ENCODE peak calls at places on chromosomes 5 and 9, in ten cellular contexts. One of them, this sample, is unnamed.

GRCh38 chr5:173228639-173229380 is 6.2 kb downstream of the NKX2-5 start:
- DNase-seq in type B pancreatic cell: no peak
- DNase-seq in osteocyte: no peak
- DNase-seq in epithelial cell of esophagus: no peak
- DNase-seq in RCC 7860: no peak
- DNase-seq in activated effector memory CD4-positive, alpha-beta T cell treated with Interleukin-2 at 50 U/mL for 16 hours: no peak
- DNase-seq in heart left ventricle: no peak
- DNase-seq in activated naive CD8-positive, alpha-beta T cell treated with anti-CD3 and anti-CD28 coated beads, Interleukin-2, amount 50 U/mL, for 24 hours: no peak
- DNase-seq in posterior cingulate gyrus: no peak
- DNase-seq in testis: peak; percentile 43
- DNase-seq in this sample: no peak

GRCh38 chr9:129596541-129597328 is 24.2 kb downstream of the C9orf50 start:
- DNase-seq in type B pancreatic cell: no peak
- DNase-seq in osteocyte: no peak
- DNase-seq in epithelial cell of esophagus: peak; percentile 38
- DNase-seq in RCC 7860: no peak
- DNase-seq in activated effector memory CD4-positive, alpha-beta T cell treated with Interleukin-2 at 50 U/mL for 16 hours: no peak
- DNase-seq in heart left ventricle: peak; percentile 71
- DNase-seq in activated naive CD8-positive, alpha-beta T cell treated with anti-CD3 and anti-CD28 coated beads, Interleukin-2, amount 50 U/mL, for 24 hours: no peak
- DNase-seq in posterior cingulate gyrus: no peak
- DNase-seq in testis: peak; percentile 61
- DNase-seq in this sample: peak; percentile 61

GRCh38 chr5:86824642-86825041 is 206.9 kb downstream of the COX7C start:
- DNase-seq in type B pancreatic cell: no peak
- DNase-seq in osteocyte: no peak
- DNase-seq in epithelial cell of esophagus: no peak
- DNase-seq in RCC 7860: no peak
- DNase-seq in activated effector memory CD4-positive, alpha-beta T cell treated with Interleukin-2 at 50 U/mL for 16 hours: no peak
- DNase-seq in heart left ventricle: no peak
- DNase-seq in activated naive CD8-positive, alpha-beta T cell treated with anti-CD3 and anti-CD28 coated beads, Interleukin-2, amount 50 U/mL, for 24 hours: no peak
- DNase-seq in posterior cingulate gyrus: no peak
- DNase-seq in testis: no peak
- DNase-seq in this sample: no peak

GRCh38 chr5:135625486-135625885 is 46.7 kb upstream of the CXCL14 start:
- DNase-seq in type B pancreatic cell: no peak
- DNase-seq in osteocyte: no peak
- DNase-seq in epithelial cell of esophagus: no peak
- DNase-seq in RCC 7860: no peak
- DNase-seq in activated effector memory CD4-positive, alpha-beta T cell treated with Interleukin-2 at 50 U/mL for 16 hours: no peak
- DNase-seq in heart left ventricle: no peak
- DNase-seq in activated naive CD8-positive, alpha-beta T cell treated with anti-CD3 and anti-CD28 coated beads, Interleukin-2, amount 50 U/mL, for 24 hours: no peak
- DNase-seq in posterior cingulate gyrus: no peak
- DNase-seq in testis: no peak
- DNase-seq in this sample: no peak

GRCh38 chr9:83199240-83199639 is 136.3 kb upstream of the RASEF start:
- DNase-seq in type B pancreatic cell: no peak
- DNase-seq in osteocyte: no peak
- DNase-seq in epithelial cell of esophagus: peak; percentile 75
- DNase-seq in RCC 7860: peak; percentile 42
- DNase-seq in activated effector memory CD4-positive, alpha-beta T cell treated with Interleukin-2 at 50 U/mL for 16 hours: no peak
- DNase-seq in heart left ventricle: peak; percentile 36
- DNase-seq in activated naive CD8-positive, alpha-beta T cell treated with anti-CD3 and anti-CD28 coated beads, Interleukin-2, amount 50 U/mL, for 24 hours: no peak
- DNase-seq in posterior cingulate gyrus: peak; percentile 57
- DNase-seq in testis: peak; percentile 76
- DNase-seq in this sample: peak; percentile 67

GRCh38 chr9:110351009-110351467 is 13.4 kb upstream of the TXNDC8 start:
- DNase-seq in type B pancreatic cell: no peak
- DNase-seq in osteocyte: no peak
- DNase-seq in epithelial cell of esophagus: peak; percentile 84
- DNase-seq in RCC 7860: no peak
- DNase-seq in activated effector memory CD4-positive, alpha-beta T cell treated with Interleukin-2 at 50 U/mL for 16 hours: no peak
- DNase-seq in heart left ventricle: no peak
- DNase-seq in activated naive CD8-positive, alpha-beta T cell treated with anti-CD3 and anti-CD28 coated beads, Interleukin-2, amount 50 U/mL, for 24 hours: no peak
- DNase-seq in posterior cingulate gyrus: no peak
- DNase-seq in testis: no peak
- DNase-seq in this sample: peak; percentile 30

GRCh38 chr5:683619-684481 is 9.3 kb downstream of the TPPP start:
- DNase-seq in type B pancreatic cell: peak; percentile 62
- DNase-seq in osteocyte: peak; percentile 84
- DNase-seq in epithelial cell of esophagus: peak; percentile 34
- DNase-seq in RCC 7860: no peak
- DNase-seq in activated effector memory CD4-positive, alpha-beta T cell treated with Interleukin-2 at 50 U/mL for 16 hours: no peak
- DNase-seq in heart left ventricle: peak; percentile 6
- DNase-seq in activated naive CD8-positive, alpha-beta T cell treated with anti-CD3 and anti-CD28 coated beads, Interleukin-2, amount 50 U/mL, for 24 hours: no peak
- DNase-seq in posterior cingulate gyrus: no peak
- DNase-seq in testis: peak; percentile 11
- DNase-seq in this sample: no peak

GRCh38 chr5:60754495-60754894 is 54.5 kb upstream of the DEPDC1B start:
- DNase-seq in type B pancreatic cell: no peak
- DNase-seq in osteocyte: no peak
- DNase-seq in epithelial cell of esophagus: no peak
- DNase-seq in RCC 7860: no peak
- DNase-seq in activated effector memory CD4-positive, alpha-beta T cell treated with Interleukin-2 at 50 U/mL for 16 hours: no peak
- DNase-seq in heart left ventricle: no peak
- DNase-seq in activated naive CD8-positive, alpha-beta T cell treated with anti-CD3 and anti-CD28 coated beads, Interleukin-2, amount 50 U/mL, for 24 hours: no peak
- DNase-seq in posterior cingulate gyrus: no peak
- DNase-seq in testis: no peak
- DNase-seq in this sample: no peak

GRCh38 chr9:26856413-26857032 is 36.1 kb downstream of the CAAP1 start:
- DNase-seq in type B pancreatic cell: no peak
- DNase-seq in osteocyte: no peak
- DNase-seq in epithelial cell of esophagus: peak; percentile 83
- DNase-seq in RCC 7860: peak; percentile 14
- DNase-seq in activated effector memory CD4-positive, alpha-beta T cell treated with Interleukin-2 at 50 U/mL for 16 hours: no peak
- DNase-seq in heart left ventricle: no peak
- DNase-seq in activated naive CD8-positive, alpha-beta T cell treated with anti-CD3 and anti-CD28 coated beads, Interleukin-2, amount 50 U/mL, for 24 hours: no peak
- DNase-seq in posterior cingulate gyrus: no peak
- DNase-seq in testis: peak; percentile 50
- DNase-seq in this sample: peak; percentile 76

GRCh38 chr5:87361536-87362213 is 51.1 kb downstream of the CCNH start:
- DNase-seq in type B pancreatic cell: no peak
- DNase-seq in osteocyte: no peak
- DNase-seq in epithelial cell of esophagus: peak; percentile 4
- DNase-seq in RCC 7860: no peak
- DNase-seq in activated effector memory CD4-positive, alpha-beta T cell treated with Interleukin-2 at 50 U/mL for 16 hours: no peak
- DNase-seq in heart left ventricle: no peak
- DNase-seq in activated naive CD8-positive, alpha-beta T cell treated with anti-CD3 and anti-CD28 coated beads, Interleukin-2, amount 50 U/mL, for 24 hours: no peak
- DNase-seq in posterior cingulate gyrus: no peak
- DNase-seq in testis: no peak
- DNase-seq in this sample: no peak

GRCh38 chr5:107979272-107979671 is 308.5 kb upstream of the EFNA5 start:
- DNase-seq in type B pancreatic cell: no peak
- DNase-seq in osteocyte: no peak
- DNase-seq in epithelial cell of esophagus: peak; percentile 20
- DNase-seq in RCC 7860: no peak
- DNase-seq in activated effector memory CD4-positive, alpha-beta T cell treated with Interleukin-2 at 50 U/mL for 16 hours: no peak
- DNase-seq in heart left ventricle: no peak
- DNase-seq in activated naive CD8-positive, alpha-beta T cell treated with anti-CD3 and anti-CD28 coated beads, Interleukin-2, amount 50 U/mL, for 24 hours: no peak
- DNase-seq in posterior cingulate gyrus: no peak
- DNase-seq in testis: no peak
- DNase-seq in this sample: peak; percentile 93

GRCh38 chr9:132575005-132575609 is 7.3 kb upstream of the BARHL1 start:
- DNase-seq in type B pancreatic cell: peak; percentile 88
- DNase-seq in osteocyte: peak; percentile 92
- DNase-seq in epithelial cell of esophagus: peak; percentile 74
- DNase-seq in RCC 7860: peak; percentile 57
- DNase-seq in activated effector memory CD4-positive, alpha-beta T cell treated with Interleukin-2 at 50 U/mL for 16 hours: peak; percentile 15
- DNase-seq in heart left ventricle: peak; percentile 61
- DNase-seq in activated naive CD8-positive, alpha-beta T cell treated with anti-CD3 and anti-CD28 coated beads, Interleukin-2, amount 50 U/mL, for 24 hours: peak; percentile 72
- DNase-seq in posterior cingulate gyrus: peak; percentile 78
- DNase-seq in testis: peak; percentile 85
- DNase-seq in this sample: peak; percentile 36

GRCh38 chr5:77851229-77852067 is 75.3 kb upstream of the TBCA start:
- DNase-seq in type B pancreatic cell: no peak
- DNase-seq in osteocyte: no peak
- DNase-seq in epithelial cell of esophagus: no peak
- DNase-seq in RCC 7860: no peak
- DNase-seq in activated effector memory CD4-positive, alpha-beta T cell treated with Interleukin-2 at 50 U/mL for 16 hours: no peak
- DNase-seq in heart left ventricle: no peak
- DNase-seq in activated naive CD8-positive, alpha-beta T cell treated with anti-CD3 and anti-CD28 coated beads, Interleukin-2, amount 50 U/mL, for 24 hours: peak; percentile 22
- DNase-seq in posterior cingulate gyrus: peak; percentile 39
- DNase-seq in testis: peak; percentile 31
- DNase-seq in this sample: no peak

GRCh38 chr9:18623201-18623600 is 149.2 kb downstream of the ADAMTSL1 start:
- DNase-seq in type B pancreatic cell: no peak
- DNase-seq in osteocyte: no peak
- DNase-seq in epithelial cell of esophagus: no peak
- DNase-seq in RCC 7860: no peak
- DNase-seq in activated effector memory CD4-positive, alpha-beta T cell treated with Interleukin-2 at 50 U/mL for 16 hours: no peak
- DNase-seq in heart left ventricle: no peak
- DNase-seq in activated naive CD8-positive, alpha-beta T cell treated with anti-CD3 and anti-CD28 coated beads, Interleukin-2, amount 50 U/mL, for 24 hours: no peak
- DNase-seq in posterior cingulate gyrus: no peak
- DNase-seq in testis: no peak
- DNase-seq in this sample: no peak

GRCh38 chr5:17896605-17897004 is 262.3 kb downstream of the TAF11L14 start:
- DNase-seq in type B pancreatic cell: no peak
- DNase-seq in osteocyte: no peak
- DNase-seq in epithelial cell of esophagus: peak; percentile 91
- DNase-seq in RCC 7860: no peak
- DNase-seq in activated effector memory CD4-positive, alpha-beta T cell treated with Interleukin-2 at 50 U/mL for 16 hours: no peak
- DNase-seq in heart left ventricle: no peak
- DNase-seq in activated naive CD8-positive, alpha-beta T cell treated with anti-CD3 and anti-CD28 coated beads, Interleukin-2, amount 50 U/mL, for 24 hours: no peak
- DNase-seq in posterior cingulate gyrus: no peak
- DNase-seq in testis: no peak
- DNase-seq in this sample: no peak

GRCh38 chr5:61245936-61246335 is 83.7 kb upstream of the SMIM15 start:
- DNase-seq in type B pancreatic cell: no peak
- DNase-seq in osteocyte: no peak
- DNase-seq in epithelial cell of esophagus: peak; percentile 25
- DNase-seq in RCC 7860: no peak
- DNase-seq in activated effector memory CD4-positive, alpha-beta T cell treated with Interleukin-2 at 50 U/mL for 16 hours: no peak
- DNase-seq in heart left ventricle: no peak
- DNase-seq in activated naive CD8-positive, alpha-beta T cell treated with anti-CD3 and anti-CD28 coated beads, Interleukin-2, amount 50 U/mL, for 24 hours: no peak
- DNase-seq in posterior cingulate gyrus: peak; percentile 30
- DNase-seq in testis: no peak
- DNase-seq in this sample: no peak

GRCh38 chr9:110109331-110110110 is 98.4 kb downstream of the C9orf152 start:
- DNase-seq in type B pancreatic cell: no peak
- DNase-seq in osteocyte: no peak
- DNase-seq in epithelial cell of esophagus: no peak
- DNase-seq in RCC 7860: no peak
- DNase-seq in activated effector memory CD4-positive, alpha-beta T cell treated with Interleukin-2 at 50 U/mL for 16 hours: no peak
- DNase-seq in heart left ventricle: no peak
- DNase-seq in activated naive CD8-positive, alpha-beta T cell treated with anti-CD3 and anti-CD28 coated beads, Interleukin-2, amount 50 U/mL, for 24 hours: no peak
- DNase-seq in posterior cingulate gyrus: no peak
- DNase-seq in testis: no peak
- DNase-seq in this sample: no peak

GRCh38 chr9:12464368-12464767 is 228.8 kb upstream of the TYRP1 start:
- DNase-seq in type B pancreatic cell: no peak
- DNase-seq in osteocyte: no peak
- DNase-seq in epithelial cell of esophagus: no peak
- DNase-seq in RCC 7860: no peak
- DNase-seq in activated effector memory CD4-positive, alpha-beta T cell treated with Interleukin-2 at 50 U/mL for 16 hours: no peak
- DNase-seq in heart left ventricle: no peak
- DNase-seq in activated naive CD8-positive, alpha-beta T cell treated with anti-CD3 and anti-CD28 coated beads, Interleukin-2, amount 50 U/mL, for 24 hours: no peak
- DNase-seq in posterior cingulate gyrus: no peak
- DNase-seq in testis: no peak
- DNase-seq in this sample: no peak

GRCh38 chr9:6355728-6356127 is 27.6 kb downstream of the TPD52L3 start:
- DNase-seq in type B pancreatic cell: no peak
- DNase-seq in osteocyte: no peak
- DNase-seq in epithelial cell of esophagus: peak; percentile 77
- DNase-seq in RCC 7860: peak; percentile 38
- DNase-seq in activated effector memory CD4-positive, alpha-beta T cell treated with Interleukin-2 at 50 U/mL for 16 hours: no peak
- DNase-seq in heart left ventricle: no peak
- DNase-seq in activated naive CD8-positive, alpha-beta T cell treated with anti-CD3 and anti-CD28 coated beads, Interleukin-2, amount 50 U/mL, for 24 hours: no peak
- DNase-seq in posterior cingulate gyrus: no peak
- DNase-seq in testis: no peak
- DNase-seq in this sample: peak; percentile 82

GRCh38 chr5:172630961-172631360 is 10.1 kb upstream of the NEURL1B start:
- DNase-seq in type B pancreatic cell: no peak
- DNase-seq in osteocyte: no peak
- DNase-seq in epithelial cell of esophagus: no peak
- DNase-seq in RCC 7860: no peak
- DNase-seq in activated effector memory CD4-positive, alpha-beta T cell treated with Interleukin-2 at 50 U/mL for 16 hours: no peak
- DNase-seq in heart left ventricle: no peak
- DNase-seq in activated naive CD8-positive, alpha-beta T cell treated with anti-CD3 and anti-CD28 coated beads, Interleukin-2, amount 50 U/mL, for 24 hours: no peak
- DNase-seq in posterior cingulate gyrus: no peak
- DNase-seq in testis: no peak
- DNase-seq in this sample: no peak

GRCh38 chr5:177592905-177593304 is 902 bp downstream of the TMED9 start:
- DNase-seq in type B pancreatic cell: no peak
- DNase-seq in osteocyte: no peak
- DNase-seq in epithelial cell of esophagus: no peak
- DNase-seq in RCC 7860: no peak
- DNase-seq in activated effector memory CD4-positive, alpha-beta T cell treated with Interleukin-2 at 50 U/mL for 16 hours: no peak
- DNase-seq in heart left ventricle: no peak
- DNase-seq in activated naive CD8-positive, alpha-beta T cell treated with anti-CD3 and anti-CD28 coated beads, Interleukin-2, amount 50 U/mL, for 24 hours: no peak
- DNase-seq in posterior cingulate gyrus: no peak
- DNase-seq in testis: no peak
- DNase-seq in this sample: no peak

GRCh38 chr9:96758845-96759673 is 18.8 kb downstream of the ZNF510 start:
- DNase-seq in type B pancreatic cell: no peak
- DNase-seq in osteocyte: no peak
- DNase-seq in epithelial cell of esophagus: no peak
- DNase-seq in RCC 7860: no peak
- DNase-seq in activated effector memory CD4-positive, alpha-beta T cell treated with Interleukin-2 at 50 U/mL for 16 hours: no peak
- DNase-seq in heart left ventricle: no peak
- DNase-seq in activated naive CD8-positive, alpha-beta T cell treated with anti-CD3 and anti-CD28 coated beads, Interleukin-2, amount 50 U/mL, for 24 hours: no peak
- DNase-seq in posterior cingulate gyrus: no peak
- DNase-seq in testis: no peak
- DNase-seq in this sample: peak; percentile 29

GRCh38 chr9:9412241-9412640 is 1200.6 kb downstream of the PTPRD start:
- DNase-seq in type B pancreatic cell: no peak
- DNase-seq in osteocyte: no peak
- DNase-seq in epithelial cell of esophagus: no peak
- DNase-seq in RCC 7860: no peak
- DNase-seq in activated effector memory CD4-positive, alpha-beta T cell treated with Interleukin-2 at 50 U/mL for 16 hours: no peak
- DNase-seq in heart left ventricle: no peak
- DNase-seq in activated naive CD8-positive, alpha-beta T cell treated with anti-CD3 and anti-CD28 coated beads, Interleukin-2, amount 50 U/mL, for 24 hours: no peak
- DNase-seq in posterior cingulate gyrus: no peak
- DNase-seq in testis: no peak
- DNase-seq in this sample: no peak

GRCh38 chr9:72442212-72442607 is 77.2 kb upstream of the ZFAND5 start:
- DNase-seq in type B pancreatic cell: no peak
- DNase-seq in osteocyte: no peak
- DNase-seq in epithelial cell of esophagus: peak; percentile 89
- DNase-seq in RCC 7860: peak; percentile 90
- DNase-seq in activated effector memory CD4-positive, alpha-beta T cell treated with Interleukin-2 at 50 U/mL for 16 hours: no peak
- DNase-seq in heart left ventricle: no peak
- DNase-seq in activated naive CD8-positive, alpha-beta T cell treated with anti-CD3 and anti-CD28 coated beads, Interleukin-2, amount 50 U/mL, for 24 hours: no peak
- DNase-seq in posterior cingulate gyrus: no peak
- DNase-seq in testis: no peak
- DNase-seq in this sample: peak; percentile 93

GRCh38 chr9:113502427-113503008 is 39.0 kb downstream of the RGS3 start:
- DNase-seq in type B pancreatic cell: no peak
- DNase-seq in osteocyte: no peak
- DNase-seq in epithelial cell of esophagus: no peak
- DNase-seq in RCC 7860: no peak
- DNase-seq in activated effector memory CD4-positive, alpha-beta T cell treated with Interleukin-2 at 50 U/mL for 16 hours: no peak
- DNase-seq in heart left ventricle: no peak
- DNase-seq in activated naive CD8-positive, alpha-beta T cell treated with anti-CD3 and anti-CD28 coated beads, Interleukin-2, amount 50 U/mL, for 24 hours: no peak
- DNase-seq in posterior cingulate gyrus: no peak
- DNase-seq in testis: no peak
- DNase-seq in this sample: no peak

GRCh38 chr5:82356808-82357671 is 78.9 kb upstream of the RPS23 start:
- DNase-seq in type B pancreatic cell: no peak
- DNase-seq in osteocyte: no peak
- DNase-seq in epithelial cell of esophagus: peak; percentile 99
- DNase-seq in RCC 7860: peak; percentile 74
- DNase-seq in activated effector memory CD4-positive, alpha-beta T cell treated with Interleukin-2 at 50 U/mL for 16 hours: peak; percentile 67
- DNase-seq in heart left ventricle: peak; percentile 84
- DNase-seq in activated naive CD8-positive, alpha-beta T cell treated with anti-CD3 and anti-CD28 coated beads, Interleukin-2, amount 50 U/mL, for 24 hours: peak; percentile 65
- DNase-seq in posterior cingulate gyrus: no peak
- DNase-seq in testis: peak; percentile 51
- DNase-seq in this sample: peak; percentile 42

GRCh38 chr5:103174147-103174546 is 54.0 kb downstream of the PPIP5K2 start:
- DNase-seq in type B pancreatic cell: no peak
- DNase-seq in osteocyte: no peak
- DNase-seq in epithelial cell of esophagus: no peak
- DNase-seq in RCC 7860: no peak
- DNase-seq in activated effector memory CD4-positive, alpha-beta T cell treated with Interleukin-2 at 50 U/mL for 16 hours: no peak
- DNase-seq in heart left ventricle: no peak
- DNase-seq in activated naive CD8-positive, alpha-beta T cell treated with anti-CD3 and anti-CD28 coated beads, Interleukin-2, amount 50 U/mL, for 24 hours: no peak
- DNase-seq in posterior cingulate gyrus: no peak
- DNase-seq in testis: no peak
- DNase-seq in this sample: no peak

GRCh38 chr9:132486706-132487350 is 76.8 kb downstream of the CFAP77 start:
- DNase-seq in type B pancreatic cell: no peak
- DNase-seq in osteocyte: no peak
- DNase-seq in epithelial cell of esophagus: no peak
- DNase-seq in RCC 7860: no peak
- DNase-seq in activated effector memory CD4-positive, alpha-beta T cell treated with Interleukin-2 at 50 U/mL for 16 hours: peak; percentile 22
- DNase-seq in heart left ventricle: no peak
- DNase-seq in activated naive CD8-positive, alpha-beta T cell treated with anti-CD3 and anti-CD28 coated beads, Interleukin-2, amount 50 U/mL, for 24 hours: peak; percentile 58
- DNase-seq in posterior cingulate gyrus: no peak
- DNase-seq in testis: no peak
- DNase-seq in this sample: no peak